ENCODE peak calls at places on chromosome X, in four cellular contexts. P, F, O and X are unnamed samples. For H3K4me1, the result is how much of the 10 kb centered on the place peaks cover.

GRCh38 chrX:71579136-71579989 is 1.1 kb downstream of the GCNA start:
- DNase-seq in F (no peak), P (no peak), O (peak), X (no peak)

GRCh38 chrX:97309717-97310116 is 426.0 kb downstream of the RPA4 start:
- DNase-seq in P (no peak), O (no peak), F (no peak), X (no peak)

GRCh38 chrX:70262952-70263567 is 3.1 kb upstream of the P2RY4 start:
- DNase-seq in P (peak), O (no peak), F (no peak), X (peak)

GRCh38 chrX:12947545-12948235 is 27.2 kb upstream of the TMSB4X start:
- DNase-seq in F (no peak), O (no peak), P (no peak), X (no peak)

GRCh38 chrX:19747672-19748610 is 139.5 kb downstream of the SH3KBP1 start:
- DNase-seq in O (no peak), P (no peak), F (no peak), X (no peak)

GRCh38 chrX:11407331-11408110 is 114.3 kb downstream of the AMELX start:
- DNase-seq in O (no peak), P (no peak), F (no peak), X (peak)

GRCh38 chrX:114344756-114345155 is 239.1 kb upstream of the HTR2C start:
- DNase-seq in P (no peak), O (no peak), F (no peak), X (peak)

GRCh38 chrX:129115104-129115503 is 408.2 kb downstream of the SMARCA1 start:
- DNase-seq in O (no peak), P (no peak), F (no peak), X (peak)

GRCh38 chrX:103742339-103742738 is 31.6 kb downstream of the TMEM31 start:
- DNase-seq in P (peak), F (no peak), O (no peak), X (no peak)

GRCh38 chrX:133922390-133922772 is 63.0 kb downstream of the GPC3 start:
- DNase-seq in O (no peak), P (no peak), F (no peak), X (no peak)

GRCh38 chrX:154333116-154333515 is 37.5 kb downstream of the TKTL1 start:
- DNase-seq in O (no peak), P (no peak), F (no peak), X (no peak)
- H3K4me1 ChIP-seq in O (under half), P (under half), F (under half), X (under half)

DNA sequence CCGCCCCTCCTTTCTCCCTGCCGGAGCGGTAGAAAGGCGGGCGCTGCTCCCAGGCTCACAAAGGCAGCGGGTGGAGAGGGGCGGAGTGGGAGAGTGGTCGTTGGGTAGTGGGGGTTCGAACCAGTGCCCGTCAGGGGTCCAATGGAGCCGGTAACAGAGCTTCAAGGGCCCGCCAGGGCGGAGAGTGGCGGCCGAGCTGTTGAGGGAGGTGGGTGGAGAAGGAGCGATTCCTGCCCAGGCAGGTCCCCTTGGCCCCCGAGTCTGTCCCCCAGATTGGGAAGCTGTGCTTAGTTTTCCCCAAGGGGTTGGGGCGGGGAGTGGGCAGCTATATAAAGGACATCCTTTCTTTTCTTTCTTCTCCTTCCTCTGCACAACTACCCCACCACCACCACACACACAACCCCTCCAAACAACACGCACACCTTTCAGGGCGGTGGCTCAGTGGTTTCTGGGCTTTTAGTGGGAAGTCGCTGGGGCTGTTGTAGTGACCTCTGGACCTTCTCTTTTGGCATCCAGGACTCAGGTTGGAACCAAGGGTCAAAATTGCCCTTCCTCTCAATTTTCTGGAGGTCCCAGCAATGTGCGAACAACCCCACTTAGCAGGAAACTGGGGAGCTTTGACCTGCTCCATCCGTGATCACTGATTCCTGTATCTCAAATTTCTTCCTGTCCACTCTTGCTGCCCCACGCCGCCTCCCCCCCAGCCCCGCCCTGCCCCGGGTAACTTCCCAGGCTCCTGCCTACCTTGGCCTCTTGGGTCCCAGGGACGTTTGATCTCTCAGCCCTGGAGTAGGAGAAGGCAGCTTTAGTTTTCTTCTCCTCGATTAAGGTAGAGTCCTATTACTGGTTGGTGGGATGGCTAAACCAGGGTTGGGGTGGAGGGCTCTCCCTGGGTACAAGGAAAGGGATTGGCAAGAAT is 1.9 kb downstream of the EFNB1 start:
- DNase-seq in F (peak), P (no peak), O (no peak), X (no peak)
- H3K27ac ChIP-seq in F (peak), P (no peak), O (no peak), X (no peak)

GRCh38 chrX:2712428-2712827 is 21.3 kb downstream of the CD99 start:
- DNase-seq in F (no peak), P (no peak), O (peak), X (no peak)
- H3K4me1 ChIP-seq in F (under half), P (under half), O (under half), X (under half)

GRCh38 chrX:7925867-7926472 is 1.2 kb downstream of the PNPLA4 start:
- DNase-seq in F (peak), P (peak), O (no peak), X (peak)
- H3K27ac ChIP-seq in F (no peak), P (no peak), O (no peak), X (no peak)

DNA sequence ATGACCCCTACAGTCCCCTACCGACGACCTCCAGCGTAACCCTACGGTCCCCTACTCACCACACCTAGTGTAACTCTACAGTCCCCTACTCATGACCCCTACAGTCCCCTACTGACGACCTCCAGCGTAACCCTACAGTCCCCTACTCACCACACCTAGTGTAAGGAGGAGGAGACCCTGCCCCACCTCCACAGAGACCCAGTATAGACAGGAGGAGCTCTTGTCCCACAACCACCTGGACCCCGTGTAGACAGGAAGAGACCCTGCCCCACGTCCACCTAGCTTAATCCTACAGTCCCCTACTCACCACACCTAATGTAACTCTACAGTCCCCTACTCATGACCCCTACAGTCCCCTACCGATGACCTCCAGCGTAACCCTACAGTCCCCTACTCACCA is 26.9 kb downstream of the CSF2RA start:
- DNase-seq in P (no peak), O (no peak), F (no peak), X (no peak)
- H3K4me1 ChIP-seq in P (under half), O (under half), F (under half), X (under half)

DNA sequence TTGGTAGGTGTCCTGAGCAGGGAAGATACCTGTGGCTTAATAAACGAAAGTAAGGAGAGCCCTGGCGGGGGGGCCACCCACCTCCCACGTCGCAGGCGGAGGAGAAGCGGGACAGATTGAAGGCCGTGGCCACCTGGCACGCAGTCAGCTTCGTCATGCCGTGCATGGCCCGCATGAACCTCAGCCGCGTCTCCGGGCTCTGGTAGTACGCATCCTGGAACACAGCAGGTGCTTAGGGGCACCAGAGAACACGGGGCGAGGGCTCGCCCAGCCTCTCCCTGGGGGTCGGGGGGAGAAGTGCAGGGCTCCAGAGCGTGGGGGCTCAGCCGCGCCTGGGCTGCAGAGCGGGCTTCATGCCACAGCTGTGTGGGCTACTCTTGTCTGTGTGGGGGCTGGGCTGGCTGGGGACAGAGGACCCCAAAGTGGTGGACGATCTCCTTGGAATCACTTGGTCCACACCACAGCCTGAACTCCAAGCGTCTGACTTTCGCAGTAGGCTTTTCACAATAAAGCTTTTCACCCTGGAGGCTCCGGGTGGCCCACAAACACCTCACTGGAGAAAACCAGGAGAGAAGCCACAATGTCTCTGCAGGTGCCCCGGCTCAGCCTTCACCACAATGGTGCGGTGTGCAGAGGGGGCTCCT is 27.1 kb upstream of the SLC25A6 start:
- DNase-seq in F (no peak), P (no peak), O (peak), X (no peak)
- H3K27ac ChIP-seq in F (no peak), P (peak), O (no peak), X (no peak)

DNA sequence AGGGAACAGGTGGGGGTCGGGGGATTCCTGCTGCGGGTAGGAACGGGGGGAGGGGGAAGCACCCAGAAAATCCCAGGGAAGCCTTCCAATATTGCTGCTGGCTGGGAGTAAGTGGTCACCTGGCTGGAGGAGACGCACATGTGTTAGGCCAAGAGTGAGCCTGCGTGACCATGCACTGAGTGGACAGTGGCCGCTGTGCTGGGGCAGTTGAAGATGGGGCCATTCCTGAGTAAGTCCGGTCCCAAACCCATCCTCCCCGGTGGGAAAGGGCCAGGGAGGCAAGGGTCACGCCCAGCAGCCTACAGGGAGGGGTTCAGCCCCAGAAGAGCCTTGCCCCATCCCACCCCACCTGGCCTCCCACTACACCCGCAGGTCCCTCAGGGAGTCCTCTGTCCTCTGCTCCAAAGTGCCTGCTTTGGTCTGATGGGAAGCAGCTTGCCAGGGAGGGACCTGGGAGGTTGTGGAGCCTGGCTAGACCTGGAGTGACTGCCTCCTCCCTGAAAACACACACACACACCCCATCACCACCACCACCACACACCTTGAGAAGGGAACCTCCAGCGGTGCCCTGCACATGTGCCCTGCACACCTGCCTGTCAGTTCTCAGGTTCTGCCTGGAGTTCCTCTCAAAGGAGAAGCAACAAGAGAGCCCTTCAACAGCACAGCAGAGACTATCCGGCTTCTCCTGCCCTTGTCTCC is 6.1 kb downstream of the L1CAM start:
- DNase-seq in F (no peak), O (peak), P (no peak), X (no peak)
- H3K4me1 ChIP-seq in F (under half), O (under half), P (under half), X (under half)

GRCh38 chrX:370963-371745 is 15.6 kb downstream of the PPP2R3B start:
- DNase-seq in O (no peak), F (no peak), P (no peak), X (no peak)
- H3K27ac ChIP-seq in O (no peak), F (no peak), P (peak), X (peak)